ENCODE peak calls at places on chromosome 10, in ten cellular contexts. D, J, H, E, Z, F, N, R, V and L are unnamed samples.

GRCh38 chr10:87816163-87816841 is 1.7 kb downstream of the ATAD1 start:
- DNase-seq in D (no peak), J (no peak), H (no peak), E (no peak), Z (no peak), F (peak; percentile 26), N (no peak), R (no peak), V (no peak), L (no peak)

GRCh38 chr10:97553575-97554100 is 18.9 kb upstream of the ANKRD2 start:
- DNase-seq in D (no peak), J (no peak), H (peak; percentile 88), E (peak; percentile 70), Z (peak; percentile 71), F (peak; percentile 85), N (peak; percentile 85), R (peak; percentile 57), V (peak; percentile 46), L (peak; percentile 84)

GRCh38 chr10:30155401-30155800 is 96.0 kb upstream of the JCAD start:
- DNase-seq in D (no peak), J (no peak), H (no peak), E (peak; percentile 16), Z (no peak), F (peak; percentile 41), N (no peak), R (no peak), V (peak; percentile 27), L (no peak)

GRCh38 chr10:24642921-24643678 is 80.6 kb downstream of the ARHGAP21 start:
- DNase-seq in D (peak; percentile 17), J (peak; percentile 71), H (peak; percentile 16), E (peak; percentile 88), Z (peak; percentile 69), F (peak; percentile 90), N (peak; percentile 83), R (peak; percentile 56), V (peak; percentile 78), L (peak; percentile 73)

GRCh38 chr10:103739039-103739764 is 116.2 kb downstream of the SH3PXD2A start:
- DNase-seq in D (no peak), J (no peak), H (peak; percentile 70), E (peak; percentile 98), Z (no peak), F (peak; percentile 95), N (peak; percentile 96), R (no peak), V (peak; percentile 94), L (peak; percentile 75)

GRCh38 chr10:60422809-60423208 is 33.1 kb upstream of the ANK3 start:
- DNase-seq in D (no peak), J (no peak), H (no peak), E (no peak), Z (no peak), F (no peak), N (no peak), R (no peak), V (no peak), L (no peak)

GRCh38 chr10:73838827-73839226 is 27.4 kb upstream of the NDST2 start:
- DNase-seq in D (peak; percentile 30), J (no peak), H (no peak), E (peak; percentile 27), Z (no peak), F (peak; percentile 64), N (peak; percentile 85), R (no peak), V (no peak), L (no peak)

GRCh38 chr10:86688398-86688921 is 20.1 kb downstream of the LDB3 start:
- DNase-seq in D (no peak), J (peak; percentile 54), H (peak; percentile 79), E (peak; percentile 70), Z (peak; percentile 72), F (peak; percentile 83), N (peak; percentile 95), R (peak; percentile 68), V (peak; percentile 43), L (peak; percentile 77)

GRCh38 chr10:95790982-95791381 is 35.0 kb downstream of the ENTPD1 start:
- DNase-seq in D (no peak), J (no peak), H (no peak), E (no peak), Z (no peak), F (no peak), N (no peak), R (no peak), V (no peak), L (no peak)

GRCh38 chr10:6030940-6031339 is 31.2 kb downstream of the IL2RA start:
- DNase-seq in D (no peak), J (no peak), H (no peak), E (no peak), Z (no peak), F (no peak), N (no peak), R (no peak), V (no peak), L (no peak)

GRCh38 chr10:35735412-35735811 is 93.3 kb upstream of the FZD8 start:
- DNase-seq in D (no peak), J (no peak), H (no peak), E (peak; percentile 86), Z (no peak), F (peak; percentile 87), N (peak; percentile 69), R (no peak), V (peak; percentile 29), L (no peak)

GRCh38 chr10:63105811-63106755 is 27.0 kb upstream of the NRBF2 start:
- DNase-seq in D (no peak), J (no peak), H (peak; percentile 42), E (peak; percentile 61), Z (no peak), F (peak; percentile 83), N (no peak), R (no peak), V (peak; percentile 82), L (no peak)

GRCh38 chr10:91709394-91709798 is 76.5 kb upstream of the PPP1R3C start:
- DNase-seq in D (no peak), J (no peak), H (no peak), E (peak; percentile 57), Z (no peak), F (no peak), N (no peak), R (no peak), V (peak; percentile 64), L (no peak)

GRCh38 chr10:71351628-71352319 is 32.7 kb downstream of the SLC29A3 start:
- DNase-seq in D (no peak), J (no peak), H (no peak), E (no peak), Z (no peak), F (no peak), N (no peak), R (no peak), V (no peak), L (no peak)

GRCh38 chr10:61804414-61804813 is 97.1 kb upstream of the ARID5B start:
- DNase-seq in D (no peak), J (no peak), H (no peak), E (peak; percentile 53), Z (no peak), F (peak; percentile 50), N (no peak), R (no peak), V (peak; percentile 18), L (no peak)

GRCh38 chr10:43221419-43222293 is 45.2 kb downstream of the RASGEF1A start:
- DNase-seq in D (no peak), J (no peak), H (peak; percentile 66), E (no peak), Z (peak; percentile 51), F (no peak), N (peak; percentile 4), R (no peak), V (no peak), L (no peak)

DNA sequence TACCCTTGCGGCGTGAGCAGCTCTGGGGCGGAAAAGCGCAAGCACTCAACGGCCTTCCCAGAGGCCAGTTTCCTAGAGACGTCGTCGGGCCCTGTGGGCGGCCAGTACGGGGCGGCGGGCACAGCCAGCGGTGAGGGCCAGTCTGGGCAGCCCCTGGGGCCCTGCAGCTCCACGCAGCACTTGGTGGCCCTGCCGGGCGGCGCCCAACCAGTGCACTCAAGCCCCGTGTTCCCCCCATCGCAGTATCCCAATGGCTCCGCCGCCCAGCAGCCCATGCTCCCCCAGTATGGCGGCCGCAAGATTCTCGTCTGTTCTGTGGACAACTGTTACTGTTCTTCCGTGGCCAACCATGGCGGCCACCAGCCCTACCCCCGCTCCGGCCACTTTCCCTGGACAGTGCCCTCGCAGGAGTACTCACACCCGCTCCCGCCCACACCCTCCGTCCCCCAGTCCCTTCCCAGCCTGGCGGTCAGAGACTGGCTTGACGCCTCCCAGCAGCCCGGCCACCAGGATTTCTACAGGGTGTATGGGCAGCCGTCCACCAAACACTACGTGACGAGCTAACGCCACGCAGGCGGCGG is 12.6 kb downstream of the TRIM8 start:
- DNase-seq in D (no peak), J (no peak), H (no peak), E (no peak), Z (no peak), F (no peak), N (peak; percentile 52), R (no peak), V (no peak), L (no peak)
- H4K20me1 ChIP-seq in D (peaks cover 1% of the 10 kb centered on the region), J (no peaks in the 10 kb centered on the region), H (peaks cover 32% of the 10 kb centered on the region), E (peaks cover 83% of the 10 kb centered on the region), Z (peaks cover 35% of the 10 kb centered on the region), F (peaks cover 17% of the 10 kb centered on the region), N (peaks cover 56% of the 10 kb centered on the region), R (peaks cover 4% of the 10 kb centered on the region), V (peaks cover 75% of the 10 kb centered on the region), L (peaks cover 29% of the 10 kb centered on the region)

DNA sequence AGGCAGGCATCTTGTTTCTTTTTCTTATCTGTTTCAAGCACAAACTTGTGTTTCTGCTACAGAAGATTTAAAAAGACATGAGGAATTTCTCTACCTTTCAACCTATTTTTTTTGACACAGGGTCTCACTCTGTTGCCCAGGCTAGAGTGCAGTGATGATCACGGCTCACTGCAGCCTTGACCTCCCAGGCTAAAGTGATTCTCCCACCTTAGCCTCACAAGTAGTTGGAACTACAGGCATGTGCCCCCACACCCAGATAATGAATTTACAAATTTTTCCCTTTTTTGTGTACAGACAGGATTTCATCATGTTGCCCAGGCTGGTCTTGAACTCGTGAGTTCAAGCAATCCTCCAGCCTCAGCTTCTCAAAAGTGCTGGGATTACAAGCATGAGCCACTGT is 25.1 kb downstream of the DNMBP start:
- DNase-seq in D (no peak), J (no peak), H (no peak), E (no peak), Z (no peak), F (no peak), N (no peak), R (no peak), V (no peak), L (no peak)
- H3K4me3 ChIP-seq in D (no peak overlapping the region), J (no peak overlapping the region), H (no peak overlapping the region), E (no peak overlapping the region), Z (peak overlapping the region; percentile 56), F (peak overlapping the region; percentile 56), N (peak overlapping the region; percentile 11), R (peak overlapping the region; percentile 48), V (no peak overlapping the region), L (no peak overlapping the region)

GRCh38 chr10:98852686-98853085 is 383.0 kb downstream of the HPSE2 start:
- DNase-seq in D (no peak), J (peak; percentile 13), H (no peak), E (peak; percentile 0), Z (no peak), F (peak; percentile 2), N (no peak), R (peak; percentile 1), V (no peak), L (no peak)
- H4K20me1 ChIP-seq in D (no peaks in the 10 kb centered on the region), J (no peaks in the 10 kb centered on the region), H (no peaks in the 10 kb centered on the region), E (no peaks in the 10 kb centered on the region), Z (no peaks in the 10 kb centered on the region), F (no peaks in the 10 kb centered on the region), N (no peaks in the 10 kb centered on the region), R (no peaks in the 10 kb centered on the region), V (no peaks in the 10 kb centered on the region), L (no peaks in the 10 kb centered on the region)

DNA sequence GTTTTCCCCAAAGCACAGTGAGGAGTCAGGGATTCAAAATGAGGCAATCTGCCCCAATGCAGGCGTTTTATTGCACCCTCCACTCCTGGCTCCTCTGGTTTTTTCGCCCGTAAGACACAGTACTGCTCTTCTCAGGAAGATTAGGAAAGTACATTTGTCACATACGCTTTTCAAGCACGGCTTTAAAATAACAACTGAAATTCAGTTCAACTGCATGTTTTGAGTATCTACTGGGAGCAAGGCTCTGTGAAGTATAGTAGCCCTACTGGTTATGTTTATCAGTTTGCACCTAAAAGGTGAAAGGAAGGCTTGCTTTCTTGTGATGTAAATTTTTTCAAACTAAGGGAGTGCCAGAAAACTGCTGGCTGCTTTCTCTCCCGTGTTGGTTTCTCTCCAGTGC is 1.9 kb upstream of the SGMS1 start:
- DNase-seq in D (no peak), J (no peak), H (peak; percentile 17), E (no peak), Z (peak; percentile 42), F (peak; percentile 35), N (no peak), R (peak; percentile 33), V (no peak), L (peak; percentile 27)
- H3K4me3 ChIP-seq in D (peak overlapping the region; percentile 78), J (peak overlapping the region; percentile 85), H (peak overlapping the region; percentile 71), E (peak overlapping the region; percentile 63), Z (peak overlapping the region; percentile 80), F (peak overlapping the region; percentile 90), N (peak overlapping the region; percentile 93), R (peak overlapping the region; percentile 88), V (peak overlapping the region; percentile 94), L (peak overlapping the region; percentile 76)